ENCODE peak calls at places on chromosomes 1 and 21, in nine cellular contexts. B, Y, U, X, R, G, F, K and W are unnamed samples.

GRCh38 chr1:21932127-21932526 is 5.0 kb downstream of the HSPG2 start:
- DNase-seq in R (peak), B (no peak), U (peak), X (no peak), Y (no peak), F (no peak), K (peak), G (no peak), W (peak)

GRCh38 chr1:74641876-74642275 is 31.7 kb downstream of the ERICH3 start:
- DNase-seq in Y (no peak), X (no peak), G (no peak), K (no peak), B (no peak), U (no peak), F (no peak), R (peak), W (no peak)

GRCh38 chr1:91768786-91769697 is 116.9 kb downstream of the TGFBR3 start:
- DNase-seq in F (no peak), X (no peak), G (no peak), U (peak), R (no peak), B (no peak), Y (no peak), K (peak), W (peak)

GRCh38 chr21:45497846-45498645 is 44.2 kb downstream of the SLC19A1 start:
- DNase-seq in B (no peak), Y (no peak), R (no peak), G (no peak), X (no peak), U (no peak), F (peak), K (no peak), W (no peak)

GRCh38 chr21:41668051-41668541 is 98.8 kb downstream of the RIPK4 start:
- DNase-seq in G (no peak), R (no peak), K (no peak), B (no peak), Y (no peak), U (no peak), F (no peak), X (no peak), W (no peak)

GRCh38 chr1:23913212-23913880 is at the start of gene CNR2:
- DNase-seq in G (no peak), K (no peak), F (no peak), Y (no peak), U (no peak), R (no peak), B (no peak), X (peak), W (no peak)

GRCh38 chr1:115301438-115302020 is 36.5 kb downstream of the NGF start:
- DNase-seq in X (no peak), U (no peak), K (no peak), G (no peak), R (no peak), B (no peak), F (peak), Y (no peak), W (no peak)

GRCh38 chr1:231924183-231924582 is 297.6 kb downstream of the DISC1 start:
- DNase-seq in Y (no peak), K (no peak), R (no peak), G (no peak), U (no peak), B (no peak), F (no peak), X (no peak), W (no peak)

GRCh38 chr1:56709269-56709880 is 64.3 kb downstream of the PRKAA2 start:
- DNase-seq in X (peak), Y (no peak), G (peak), R (peak), K (peak), B (peak), U (peak), F (no peak), W (peak)

GRCh38 chr1:1426961-1427934 is 6.2 kb upstream of the ANKRD65 start:
- DNase-seq in U (no peak), K (no peak), G (no peak), B (no peak), R (no peak), Y (peak), X (no peak), F (no peak), W (no peak)

GRCh38 chr1:21560916-21561638 is 51.9 kb downstream of the ALPL start:
- DNase-seq in G (no peak), F (no peak), R (no peak), K (no peak), X (no peak), U (no peak), Y (no peak), B (no peak), W (no peak)

GRCh38 chr1:225449261-225449660 is 21.4 kb upstream of the LBR start:
- DNase-seq in Y (no peak), R (peak), B (no peak), U (peak), F (no peak), K (no peak), X (no peak), G (no peak), W (no peak)

GRCh38 chr1:238582816-238583215 is 692.1 kb upstream of the ZP4 start:
- DNase-seq in F (no peak), G (no peak), R (no peak), B (no peak), U (no peak), K (no peak), Y (no peak), X (no peak), W (no peak)

GRCh38 chr21:20971296-20971921 is 26.8 kb upstream of the NCAM2 start:
- DNase-seq in G (peak), F (peak), B (no peak), K (peak), Y (peak), R (peak), X (peak), U (peak), W (peak)

GRCh38 chr1:29426701-29427279 is 190.5 kb downstream of the PTPRU start:
- DNase-seq in X (no peak), Y (no peak), K (no peak), U (no peak), G (no peak), B (no peak), R (peak), F (no peak), W (no peak)